ENCODE peak calls at places on chromosomes 6 and 20, in seven cellular contexts. P, Y, S, T, O, N and V are unnamed samples.

GRCh38 chr6:55913213-55914195 is 38.1 kb upstream of the BMP5 start:
- DNase-seq in Y (no peak), T (no peak), P (no peak), S (no peak), N (no peak), O (no peak), V (no peak)

GRCh38 chr6:166588691-166589333 is 2.3 kb upstream of the RAMACL start:
- DNase-seq in P (no peak), N (no peak), O (no peak), S (no peak), Y (no peak), T (no peak), V (no peak)

GRCh38 chr20:40813213-40813510 is 124.1 kb upstream of the MAFB start:
- DNase-seq in S (no peak), N (no peak), P (no peak), Y (no peak), T (no peak), O (no peak), V (no peak)

GRCh38 chr6:82076855-82077254 is 170.7 kb downstream of the IBTK start:
- DNase-seq in Y (peak), P (no peak), N (no peak), O (no peak), T (no peak), S (no peak), V (no peak)

GRCh38 chr20:34011275-34011674 is 17.6 kb downstream of the RALY start:
- DNase-seq in S (no peak), N (no peak), T (no peak), P (no peak), Y (no peak), O (no peak), V (no peak)

GRCh38 chr6:42199106-42199981 is 4.6 kb upstream of the GUCA1B start:
- DNase-seq in S (no peak), T (no peak), Y (no peak), O (no peak), N (no peak), P (no peak), V (no peak)

GRCh38 chr20:3820901-3821727 is 767 bp downstream of the AP5S1 start:
- DNase-seq in Y (no peak), P (no peak), T (no peak), S (no peak), N (no peak), O (no peak), V (no peak)

GRCh38 chr6:117167520-117168271 is 97.7 kb upstream of the VGLL2 start:
- DNase-seq in T (peak), S (no peak), O (peak), P (no peak), N (peak), Y (no peak), V (no peak)

GRCh38 chr20:2234788-2235187 is 61.0 kb upstream of the TGM3 start:
- DNase-seq in O (no peak), T (no peak), S (no peak), N (no peak), Y (no peak), P (no peak), V (no peak)

GRCh38 chr20:1827974-1828785 is 67.0 kb upstream of the SIRPA start:
- DNase-seq in O (peak), T (peak), S (no peak), N (peak), P (no peak), Y (no peak), V (no peak)

GRCh38 chr6:104943781-104944180 is 13.1 kb upstream of the LIN28B start:
- DNase-seq in N (no peak), P (no peak), T (no peak), O (peak), S (no peak), Y (peak), V (no peak)

GRCh38 chr6:118968416-118968815 is 33.5 kb upstream of the MCM9 start:
- DNase-seq in T (no peak), O (peak), Y (peak), N (no peak), P (peak), S (no peak), V (no peak)

DNA sequence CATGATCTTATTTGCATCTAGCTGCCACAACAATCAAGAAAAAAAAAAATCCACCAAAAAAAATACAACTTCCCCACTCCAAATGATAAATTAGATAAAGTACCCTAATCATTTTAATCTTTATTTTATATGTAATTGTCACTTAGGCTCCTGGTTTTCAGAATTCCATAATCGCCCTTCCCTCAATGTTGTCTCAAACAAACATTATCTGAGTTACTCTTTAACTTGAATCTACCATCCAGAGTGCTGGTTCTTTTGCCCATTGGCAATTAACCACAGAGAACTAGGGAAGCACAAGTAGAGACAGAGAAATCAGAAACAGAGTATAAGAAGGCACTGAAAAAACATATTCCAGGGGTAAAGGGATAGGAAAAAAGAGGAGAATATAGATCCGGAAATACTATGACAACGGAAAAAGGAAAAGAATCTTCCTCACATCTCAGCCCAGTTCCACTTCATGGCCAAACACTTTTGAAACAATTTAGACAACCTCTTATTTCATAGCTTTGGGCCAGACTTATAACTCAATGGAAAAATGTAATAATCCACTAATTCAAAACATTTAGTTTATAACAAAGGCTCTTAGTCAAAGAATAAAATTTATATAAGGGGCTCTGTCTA is 861 bp upstream of the NHSL1 start:
- DNase-seq in O (no peak), Y (no peak), S (no peak), T (no peak), P (no peak), N (no peak), V (no peak)
- TF ChIP-seq POLR2AphosphoS5 in O (no peak), Y (no peak), S (peak), T (no peak), P (no peak), N (no peak), V (no peak)

GRCh38 chr6:44527191-44527960 is 139.9 kb downstream of the CDC5L start:
- DNase-seq in P (no peak), Y (no peak), N (no peak), S (no peak), O (no peak), T (no peak), V (no peak)
- TF ChIP-seq POLR2AphosphoS5 in P (no peak), Y (no peak), N (no peak), S (no peak), O (no peak), T (no peak), V (no peak)

GRCh38 chr6:76533661-76534060 is 461.2 kb upstream of the IMPG1 start:
- DNase-seq in T (no peak), O (no peak), Y (no peak), P (no peak), S (no peak), N (no peak), V (no peak)
- TF ChIP-seq POLR2AphosphoS5 in T (no peak), O (no peak), Y (no peak), P (no peak), S (no peak), N (no peak), V (no peak)

DNA sequence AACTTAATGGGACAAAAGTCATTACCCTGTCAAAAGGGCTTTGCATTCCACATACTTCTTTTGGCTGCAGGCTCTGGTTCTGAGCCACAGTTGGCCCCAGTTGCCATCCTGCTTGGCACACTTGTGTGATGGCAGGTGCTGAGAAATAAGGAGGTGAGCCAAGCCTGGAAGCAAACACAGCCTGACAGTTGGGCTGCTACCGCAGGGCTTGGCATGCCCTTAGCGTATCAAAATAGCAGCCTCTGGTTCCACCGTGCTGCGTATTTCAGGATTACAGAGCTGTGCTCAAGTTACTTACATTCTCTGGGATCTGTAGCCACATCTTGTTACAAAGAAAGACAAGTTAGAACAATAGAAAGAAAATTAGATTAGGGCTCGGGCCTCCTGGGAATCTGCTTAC is 11.1 kb downstream of the MTHFD1L start:
- DNase-seq in P (no peak), T (peak), N (peak), Y (no peak), S (no peak), O (no peak), V (no peak)
- TF ChIP-seq POLR2AphosphoS5 in P (no peak), T (peak), N (no peak), Y (no peak), S (no peak), O (no peak), V (no peak)

DNA sequence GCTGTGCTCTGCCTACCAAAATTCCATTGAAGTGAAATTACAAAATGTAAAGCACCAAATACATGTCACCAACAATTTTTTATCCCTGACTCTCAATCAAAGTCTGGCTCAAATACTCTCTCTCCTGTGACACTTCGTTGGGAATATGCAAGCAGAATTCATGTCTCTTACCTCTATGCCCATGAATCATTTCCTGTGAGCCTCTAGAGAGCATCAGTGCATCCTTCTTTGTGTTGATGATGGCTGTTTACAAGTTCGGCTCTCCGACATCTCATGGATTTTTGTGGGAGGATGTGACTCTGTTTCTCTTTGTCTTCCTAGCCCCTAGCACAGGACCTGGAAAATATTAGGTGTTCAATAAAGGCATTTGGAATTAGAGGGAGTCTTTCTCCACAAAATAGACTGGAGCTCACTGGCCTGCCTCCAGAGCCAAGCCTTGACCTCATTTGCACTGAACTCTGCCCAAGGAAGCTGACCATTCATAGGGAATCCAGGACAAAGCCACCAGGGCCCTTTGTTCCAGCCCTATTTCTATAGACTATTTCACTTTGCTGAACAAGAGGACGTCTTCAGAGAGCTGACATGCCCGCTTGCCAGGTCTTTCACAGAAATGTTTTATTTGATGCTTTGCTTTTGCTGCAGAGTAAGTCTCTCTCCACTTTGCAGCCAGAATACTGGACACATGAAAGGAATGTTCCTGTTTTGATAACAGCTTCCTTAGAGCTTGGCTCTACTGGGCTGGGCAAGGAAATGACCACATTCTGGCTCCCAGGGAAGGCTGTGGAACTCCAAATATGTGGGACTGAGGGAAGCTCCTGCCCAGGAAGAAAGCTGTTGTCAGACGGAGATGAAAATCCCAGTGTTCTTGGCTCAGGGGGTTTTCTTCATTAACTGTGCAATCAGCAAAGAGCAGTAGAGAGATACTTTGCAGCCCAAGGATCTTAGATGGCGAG is 194.5 kb upstream of the CDYL start:
- DNase-seq in S (no peak), P (no peak), T (no peak), Y (peak), N (no peak), O (no peak), V (no peak)
- TF ChIP-seq POLR2AphosphoS5 in S (no peak), P (no peak), T (no peak), Y (peak), N (peak), O (no peak), V (no peak)

DNA sequence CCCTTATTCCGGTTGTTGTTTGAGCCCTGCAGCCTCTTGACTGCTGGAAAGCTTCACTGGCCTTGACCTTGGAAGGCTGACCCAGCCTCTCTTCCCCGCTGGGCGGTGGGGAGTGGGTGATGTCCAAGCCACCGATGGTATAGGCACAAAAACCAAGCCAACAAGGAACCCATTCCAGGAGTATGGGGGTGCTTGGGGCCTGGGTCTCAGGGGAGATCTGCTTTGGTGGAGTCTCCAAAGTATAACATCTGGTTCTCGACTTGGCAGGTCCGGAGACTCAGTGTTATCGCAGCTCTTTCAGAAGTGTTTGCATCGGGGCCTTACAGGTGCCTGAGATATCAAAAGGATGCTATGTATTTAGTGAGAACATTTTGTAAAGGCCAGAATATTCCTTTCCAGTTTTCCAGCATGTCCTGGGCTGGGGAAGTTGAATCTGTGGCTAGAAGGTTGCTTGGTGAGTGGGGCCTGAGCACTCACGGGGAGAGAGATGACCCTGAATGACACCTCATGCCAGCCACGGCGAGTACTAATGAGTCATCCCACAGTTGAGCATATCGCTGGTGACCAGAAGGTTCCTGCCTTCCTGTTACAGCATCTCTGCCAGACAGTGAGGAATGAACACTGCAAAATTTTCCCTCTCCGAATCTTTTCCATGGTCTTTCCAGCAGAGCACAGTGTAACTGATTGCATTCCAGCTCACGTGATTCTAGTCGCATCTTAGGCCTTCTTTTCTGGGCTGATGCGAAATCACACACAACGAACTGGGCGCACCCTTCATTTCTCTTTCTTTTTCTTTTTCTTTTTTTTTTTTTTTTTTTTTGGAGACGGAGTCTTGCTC is 133.9 kb downstream of the ZDHHC14 start:
- DNase-seq in O (no peak), S (no peak), T (no peak), P (peak), N (peak), Y (peak), V (no peak)
- TF ChIP-seq POLR2AphosphoS5 in O (no peak), S (no peak), T (no peak), P (no peak), N (peak), Y (peak), V (no peak)

DNA sequence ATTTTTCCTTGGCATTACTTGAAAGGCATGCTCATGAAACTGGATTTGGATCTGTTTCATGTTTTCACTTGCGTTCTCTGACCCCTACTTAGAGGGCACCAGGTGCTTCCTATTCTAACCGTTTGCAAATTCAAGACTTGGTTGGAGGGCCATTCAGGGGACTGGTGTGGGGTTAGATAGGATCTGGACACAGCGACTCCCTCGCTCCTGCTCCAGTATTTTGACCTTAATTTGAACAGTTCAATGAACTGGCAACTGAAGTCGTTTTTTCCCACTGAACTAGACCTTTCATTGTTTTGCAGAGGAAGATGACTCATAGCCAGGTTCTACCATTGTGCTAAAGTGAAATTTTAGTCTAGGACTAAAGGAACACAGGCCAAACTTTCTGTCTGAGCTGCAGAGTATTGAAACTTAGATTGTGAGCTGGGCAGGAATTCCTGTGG is 64.6 kb downstream of the UTRN start:
- DNase-seq in P (peak), S (no peak), O (peak), Y (peak), T (no peak), N (no peak), V (no peak)
- TF ChIP-seq POLR2AphosphoS5 in P (peak), S (no peak), O (no peak), Y (peak), T (peak), N (no peak), V (no peak)

GRCh38 chr6:147149826-147150225 is 54.4 kb upstream of the STXBP5 start:
- DNase-seq in T (no peak), P (no peak), N (no peak), Y (no peak), S (no peak), O (no peak), V (no peak)

GRCh38 chr6:147149092-147149491 is 55.1 kb upstream of the STXBP5 start:
- DNase-seq in Y (no peak), S (no peak), N (no peak), O (no peak), T (no peak), P (no peak), V (no peak)

GRCh38 chr6:147156218-147156617 is 48.0 kb upstream of the STXBP5 start:
- DNase-seq in N (no peak), P (no peak), T (no peak), S (no peak), Y (no peak), O (no peak), V (no peak)

GRCh38 chr6:147154454-147154853 is 49.8 kb upstream of the STXBP5 start:
- DNase-seq in Y (no peak), P (no peak), S (no peak), N (no peak), O (no peak), T (peak), V (no peak)

DNA sequence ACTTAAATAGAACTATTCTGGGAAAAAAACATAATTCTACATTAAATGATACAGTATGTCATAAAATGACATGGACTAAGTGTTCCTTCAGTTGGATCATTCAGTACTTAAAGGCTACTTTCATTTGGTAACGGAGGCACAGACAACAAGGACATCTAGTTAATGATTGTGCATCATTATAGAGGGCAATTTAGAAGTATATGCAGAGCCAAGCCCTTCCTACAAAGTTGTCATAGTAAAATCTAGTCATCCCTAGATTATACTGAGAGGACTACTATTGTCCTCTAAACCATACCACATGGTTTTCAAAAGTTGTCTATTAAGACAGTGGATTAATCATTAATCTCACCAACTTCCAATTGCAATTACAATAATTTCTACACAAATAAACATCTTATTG is 53.9 kb upstream of the STXBP5 start:
- DNase-seq in Y (no peak), S (no peak), N (no peak), O (no peak), T (no peak), P (no peak), V (no peak)
- TF ChIP-seq POLR2AphosphoS5 in Y (no peak), S (no peak), N (no peak), O (no peak), T (no peak), P (no peak), V (no peak)

GRCh38 chr6:52162940-52163908 is 23.0 kb upstream of the IL17A start:
- DNase-seq in Y (peak), T (no peak), N (no peak), P (peak), O (peak), S (no peak), V (no peak)
- TF ChIP-seq POLR2AphosphoS5 in Y (no peak), T (no peak), N (no peak), P (no peak), O (no peak), S (no peak), V (no peak)